ENCODE peak calls at places on chromosomes 2 and 18, in nine cellular contexts. I, X, L, O, B, Z, Q, T and G are unnamed samples.

GRCh38 chr2:102238039-102238756 is 51.4 kb downstream of the IL1RL2 start:
- DNase-seq in I (no peak), X (no peak), L (no peak), O (no peak), B (peak; percentile 86), Z (peak; percentile 83), Q (no peak), T (no peak), G (peak; percentile 32)

GRCh38 chr2:31271851-31272267 is 37.9 kb downstream of the EHD3 start:
- DNase-seq in I (no peak), X (peak; percentile 56), L (no peak), O (no peak), B (no peak), Z (peak; percentile 26), Q (peak; percentile 66), T (no peak), G (no peak)

GRCh38 chr18:76259012-76259568 is 236.0 kb downstream of the ZNF516 start:
- DNase-seq in I (no peak), X (peak; percentile 72), L (no peak), O (no peak), B (peak; percentile 34), Z (no peak), Q (no peak), T (no peak), G (no peak)

GRCh38 chr2:71951718-71952404 is 195.8 kb downstream of the CYP26B1 start:
- DNase-seq in I (no peak), X (no peak), L (no peak), O (no peak), B (no peak), Z (no peak), Q (no peak), T (no peak), G (no peak)

GRCh38 chr2:43467889-43468288 is 127.9 kb downstream of the THADA start:
- DNase-seq in I (no peak), X (no peak), L (no peak), O (no peak), B (peak; percentile 57), Z (peak; percentile 63), Q (no peak), T (no peak), G (peak; percentile 78)

GRCh38 chr2:239075918-239076727 is 228.2 kb downstream of the TWIST2 start:
- DNase-seq in I (no peak), X (no peak), L (no peak), O (no peak), B (no peak), Z (no peak), Q (no peak), T (no peak), G (no peak)

GRCh38 chr2:226873826-226874225 is 38.0 kb downstream of the RHBDD1 start:
- DNase-seq in I (no peak), X (no peak), L (no peak), O (no peak), B (no peak), Z (no peak), Q (no peak), T (no peak), G (no peak)

GRCh38 chr18:29164020-29164706 is 987.2 kb upstream of the CDH2 start:
- DNase-seq in I (peak; percentile 37), X (no peak), L (peak; percentile 3), O (no peak), B (peak; percentile 93), Z (peak; percentile 96), Q (no peak), T (peak; percentile 70), G (peak; percentile 91)

GRCh38 chr2:241514986-241515737 is 6.8 kb upstream of the STK25 start:
- DNase-seq in I (no peak), X (no peak), L (no peak), O (no peak), B (no peak), Z (no peak), Q (no peak), T (no peak), G (no peak)

GRCh38 chr18:59742325-59743111 is 45.3 kb upstream of the CCBE1 start:
- DNase-seq in I (no peak), X (no peak), L (no peak), O (no peak), B (peak; percentile 45), Z (peak; percentile 62), Q (no peak), T (no peak), G (no peak)

GRCh38 chr2:18521084-18521483 is 39.4 kb downstream of the RDH14 start:
- DNase-seq in I (no peak), X (no peak), L (no peak), O (no peak), B (no peak), Z (no peak), Q (no peak), T (no peak), G (no peak)

GRCh38 chr2:113180131-113180946 is 6.6 kb downstream of the PSD4 start:
- DNase-seq in I (no peak), X (no peak), L (peak; percentile 86), O (no peak), B (no peak), Z (no peak), Q (no peak), T (peak; percentile 63), G (no peak)

GRCh38 chr2:113179446-113180045 is 5.8 kb downstream of the PSD4 start:
- DNase-seq in I (no peak), X (no peak), L (no peak), O (no peak), B (no peak), Z (no peak), Q (no peak), T (no peak), G (no peak)

GRCh38 chr2:113182471-113183260 is 8.9 kb downstream of the PSD4 start:
- DNase-seq in I (no peak), X (no peak), L (no peak), O (no peak), B (no peak), Z (no peak), Q (no peak), T (no peak), G (no peak)

GRCh38 chr2:113183264-113183663 is 9.5 kb downstream of the PSD4 start:
- DNase-seq in I (no peak), X (no peak), L (no peak), O (no peak), B (no peak), Z (no peak), Q (no peak), T (no peak), G (no peak)

DNA sequence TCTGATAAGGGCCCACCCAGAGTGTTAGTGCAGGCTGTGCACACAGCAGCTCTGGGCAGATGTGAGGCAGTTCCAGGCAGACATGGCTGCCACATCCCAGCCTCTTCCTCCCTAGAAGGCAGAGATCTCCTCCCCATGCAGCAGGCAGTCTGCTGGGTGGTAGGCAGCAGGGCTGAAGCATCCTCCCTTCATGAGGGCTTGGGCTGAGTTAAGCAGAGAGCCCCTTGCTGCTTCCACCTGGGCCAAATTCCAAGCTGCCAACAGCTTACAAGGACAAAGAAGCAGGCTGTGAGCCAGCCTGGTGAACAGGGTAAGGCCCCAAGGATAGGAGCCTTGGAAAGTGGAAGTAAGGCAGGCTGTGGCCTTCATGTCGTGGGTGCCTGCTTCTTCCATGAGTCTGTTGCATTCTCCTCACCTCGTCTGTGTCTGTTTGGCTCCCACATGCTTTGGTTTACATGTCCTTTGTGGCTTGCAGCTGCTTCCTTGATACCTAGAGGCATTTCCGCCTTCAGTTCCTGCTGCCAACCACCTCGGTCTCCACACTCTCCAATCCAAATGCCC is 7.8 kb downstream of the PSD4 start:
- DNase-seq in I (no peak), X (no peak), L (no peak), O (no peak), B (no peak), Z (no peak), Q (no peak), T (no peak), G (peak; percentile 12)
- H3K4me2 ChIP-seq in I (no peak overlapping the region), X (no peak overlapping the region), L (peak overlapping the region; percentile 65), O (no peak overlapping the region), B (no peak overlapping the region), Z (no peak overlapping the region), Q (no peak overlapping the region), T (no peak overlapping the region), G (no peak overlapping the region)

GRCh38 chr2:207472343-207473202 is 57.2 kb upstream of the CREB1 start:
- DNase-seq in I (no peak), X (no peak), L (no peak), O (no peak), B (no peak), Z (peak; percentile 40), Q (no peak), T (no peak), G (no peak)

GRCh38 chr2:207473203-207473865 is 56.4 kb upstream of the CREB1 start:
- DNase-seq in I (no peak), X (peak; percentile 83), L (peak; percentile 30), O (peak; percentile 40), B (peak; percentile 92), Z (peak; percentile 88), Q (peak; percentile 81), T (peak; percentile 69), G (peak; percentile 90)

GRCh38 chr2:207473866-207474251 is 55.9 kb upstream of the CREB1 start:
- DNase-seq in I (no peak), X (no peak), L (no peak), O (no peak), B (no peak), Z (no peak), Q (no peak), T (no peak), G (no peak)

GRCh38 chr2:207475546-207475945 is 54.2 kb upstream of the CREB1 start:
- DNase-seq in I (no peak), X (no peak), L (no peak), O (no peak), B (no peak), Z (no peak), Q (no peak), T (no peak), G (no peak)

GRCh38 chr2:207474871-207475485 is 54.8 kb upstream of the CREB1 start:
- DNase-seq in I (no peak), X (peak; percentile 84), L (peak; percentile 47), O (peak; percentile 5), B (peak; percentile 78), Z (peak; percentile 68), Q (peak; percentile 83), T (peak; percentile 75), G (peak; percentile 67)
- H3K4me2 ChIP-seq in I (peak overlapping the region; percentile 47), X (no peak overlapping the region), L (no peak overlapping the region), O (peak overlapping the region; percentile 60), B (peak overlapping the region; percentile 21), Z (peak overlapping the region; percentile 71), Q (peak overlapping the region; percentile 42), T (no peak overlapping the region), G (no peak overlapping the region)

DNA sequence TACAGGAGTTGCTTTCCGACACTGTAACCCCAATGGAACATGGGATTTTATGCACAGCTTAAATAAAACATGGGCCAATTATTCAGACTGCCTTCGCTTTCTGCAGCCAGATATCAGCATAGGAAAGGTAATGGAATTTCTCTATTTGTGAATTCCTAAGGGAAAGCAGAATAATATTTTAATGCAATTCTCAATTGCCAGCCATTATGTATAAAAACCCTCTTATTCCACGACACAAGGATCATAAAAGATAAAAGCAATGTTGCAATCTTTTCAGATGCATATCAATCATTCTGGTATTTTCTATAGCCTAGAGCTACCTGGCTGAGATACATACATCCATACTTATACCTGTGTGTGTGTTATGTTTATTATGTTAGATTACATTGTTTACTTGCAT is 31.2 kb downstream of the PTH2R start:
- DNase-seq in I (no peak), X (no peak), L (no peak), O (no peak), B (no peak), Z (no peak), Q (no peak), T (no peak), G (no peak)
- H3K4me2 ChIP-seq in I (no peak overlapping the region), X (no peak overlapping the region), L (no peak overlapping the region), O (no peak overlapping the region), B (no peak overlapping the region), Z (no peak overlapping the region), Q (no peak overlapping the region), T (no peak overlapping the region), G (no peak overlapping the region)

GRCh38 chr18:12246849-12247808 is 7.0 kb upstream of the CIDEA start:
- DNase-seq in I (peak; percentile 21), X (peak; percentile 94), L (peak; percentile 10), O (no peak), B (peak; percentile 25), Z (no peak), Q (peak; percentile 63), T (peak; percentile 56), G (peak; percentile 37)
- H3K4me2 ChIP-seq in I (peak overlapping the region; percentile 28), X (no peak overlapping the region), L (no peak overlapping the region), O (no peak overlapping the region), B (no peak overlapping the region), Z (no peak overlapping the region), Q (no peak overlapping the region), T (no peak overlapping the region), G (no peak overlapping the region)